ENCODE peak calls at places on chromosome 10, in ten cellular contexts. O, S, M, V, Y, I, B, W, P and Q are unnamed samples.

GRCh38 chr10:12835709-12836108 is 165.8 kb downstream of the CCDC3 start:
- DNase-seq in O (peak; percentile 32), S (no peak), M (peak; percentile 75), V (no peak), Y (peak; percentile 71), I (no peak), B (no peak), W (no peak), P (no peak), Q (no peak)

GRCh38 chr10:12417341-12417740 is 68.0 kb downstream of the CAMK1D start:
- DNase-seq in O (no peak), S (no peak), M (no peak), V (no peak), Y (no peak), I (no peak), B (no peak), W (no peak), P (no peak), Q (no peak)

GRCh38 chr10:111128331-111129167 is 51.7 kb downstream of the ADRA2A start:
- DNase-seq in O (peak; percentile 29), S (no peak), M (no peak), V (no peak), Y (peak; percentile 12), I (no peak), B (no peak), W (no peak), P (no peak), Q (no peak)

GRCh38 chr10:95472304-95473088 is 88.7 kb downstream of the SORBS1 start:
- DNase-seq in O (no peak), S (no peak), M (no peak), V (no peak), Y (no peak), I (no peak), B (no peak), W (no peak), P (no peak), Q (no peak)

GRCh38 chr10:84076540-84077195 is 62.6 kb upstream of the GHITM start:
- DNase-seq in O (peak; percentile 87), S (no peak), M (peak; percentile 69), V (no peak), Y (peak; percentile 18), I (no peak), B (no peak), W (no peak), P (no peak), Q (no peak)

GRCh38 chr10:85926986-85927385 is 439.6 kb downstream of the GRID1 start:
- DNase-seq in O (no peak), S (no peak), M (no peak), V (peak; percentile 30), Y (no peak), I (no peak), B (no peak), W (no peak), P (no peak), Q (no peak)

GRCh38 chr10:14553434-14553833 is 221.3 kb downstream of the FAM107B start:
- DNase-seq in O (peak; percentile 11), S (no peak), M (peak; percentile 71), V (no peak), Y (peak; percentile 87), I (no peak), B (no peak), W (no peak), P (no peak), Q (no peak)

GRCh38 chr10:132407846-132408278 is 10.9 kb downstream of the PWWP2B start:
- DNase-seq in O (peak; percentile 96), S (peak; percentile 47), M (peak; percentile 49), V (no peak), Y (peak; percentile 29), I (peak; percentile 83), B (peak; percentile 92), W (no peak), P (no peak), Q (no peak)

GRCh38 chr10:88881922-88882645 is 2.0 kb downstream of the STAMBPL1 start:
- DNase-seq in O (no peak), S (no peak), M (peak; percentile 19), V (no peak), Y (no peak), I (no peak), B (no peak), W (no peak), P (no peak), Q (no peak)

GRCh38 chr10:88889559-88890337 is 9.7 kb downstream of the STAMBPL1 start:
- DNase-seq in O (no peak), S (no peak), M (no peak), V (no peak), Y (no peak), I (no peak), B (no peak), W (no peak), P (no peak), Q (no peak)

GRCh38 chr10:88890681-88891371 is 10.8 kb downstream of the STAMBPL1 start:
- DNase-seq in O (no peak), S (no peak), M (peak; percentile 57), V (no peak), Y (peak; percentile 56), I (no peak), B (no peak), W (no peak), P (no peak), Q (no peak)

GRCh38 chr10:88883443-88883799 is 3.4 kb downstream of the STAMBPL1 start:
- DNase-seq in O (no peak), S (no peak), M (peak; percentile 13), V (no peak), Y (no peak), I (no peak), B (no peak), W (no peak), P (no peak), Q (no peak)

GRCh38 chr10:88886557-88886956 is 6.5 kb downstream of the STAMBPL1 start:
- DNase-seq in O (no peak), S (no peak), M (peak; percentile 21), V (no peak), Y (no peak), I (no peak), B (no peak), W (no peak), P (no peak), Q (no peak)
- H3K4me3 ChIP-seq in O (no peak overlapping the region), S (no peak overlapping the region), M (no peak overlapping the region), V (peak overlapping the region; percentile 55), Y (no peak overlapping the region), I (no peak overlapping the region), B (no peak overlapping the region), W (no peak overlapping the region), P (no peak overlapping the region), Q (no peak overlapping the region)

DNA sequence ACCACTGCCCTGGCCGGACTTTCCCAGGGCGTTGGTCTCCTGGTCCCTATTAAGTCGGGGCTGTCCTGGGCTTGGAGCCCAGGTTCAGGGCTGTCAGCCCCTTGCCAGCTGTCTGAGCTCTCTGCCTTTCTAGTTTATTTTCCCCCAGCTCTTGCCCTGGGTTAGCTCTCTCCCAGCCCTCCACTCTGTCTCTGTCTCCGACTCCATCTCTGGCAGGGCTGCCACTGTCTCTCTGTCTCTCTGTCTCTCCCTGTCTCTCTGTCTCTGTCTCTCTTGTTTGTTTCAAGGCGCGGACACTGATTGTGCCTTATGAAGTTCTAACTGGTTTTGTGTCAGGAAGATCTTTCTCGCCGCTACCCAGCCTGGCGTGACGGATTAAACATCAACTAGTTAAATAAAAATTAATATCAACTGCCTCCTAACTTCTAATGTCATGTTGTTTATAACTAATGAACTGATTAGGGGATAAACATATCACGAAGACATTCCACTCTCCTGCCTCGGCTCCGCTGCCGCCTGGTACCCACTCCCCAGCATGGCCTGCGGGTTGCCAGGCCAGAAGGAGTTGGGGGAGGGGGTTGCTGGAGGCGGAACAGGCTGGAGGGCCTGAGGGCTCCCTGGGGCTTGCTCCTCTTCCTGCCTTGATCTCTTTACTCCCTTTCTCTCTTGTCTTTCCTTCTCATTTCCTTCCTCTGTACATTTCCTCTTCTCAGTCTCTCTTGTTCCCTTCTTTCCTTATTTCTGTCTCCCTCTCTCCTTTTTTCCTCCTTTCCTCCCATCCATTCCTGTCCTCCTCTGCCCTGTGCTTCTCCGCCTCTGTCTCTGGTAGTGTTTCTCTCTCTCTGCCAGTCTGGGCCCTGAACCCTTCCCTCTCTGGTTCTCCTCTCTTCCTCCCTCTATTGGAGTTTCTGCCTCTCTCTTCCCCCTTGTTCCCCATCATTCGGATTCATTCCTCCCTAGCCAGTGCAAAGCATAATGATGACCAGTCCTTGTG is 13.5 kb upstream of the PAX2 start:
- DNase-seq in O (no peak), S (no peak), M (no peak), V (no peak), Y (no peak), I (no peak), B (no peak), W (no peak), P (no peak), Q (no peak)
- H3K27me3 ChIP-seq in O (peaks cover 77% of the 10 kb centered on the region), S (peaks cover 100% of the 10 kb centered on the region), M (peaks cover 84% of the 10 kb centered on the region), V (peaks cover 16% of the 10 kb centered on the region), Y (peaks cover 91% of the 10 kb centered on the region), I (no peaks in the 10 kb centered on the region), B (peaks cover 12% of the 10 kb centered on the region), W (peaks cover 100% of the 10 kb centered on the region), P (peaks cover 100% of the 10 kb centered on the region), Q (peaks cover 16% of the 10 kb centered on the region)

GRCh38 chr10:490891-491571 is 198.4 kb downstream of the DIP2C start:
- DNase-seq in O (peak; percentile 35), S (peak; percentile 67), M (peak; percentile 19), V (no peak), Y (peak; percentile 60), I (no peak), B (no peak), W (no peak), P (peak; percentile 88), Q (peak; percentile 70)

GRCh38 chr10:489335-489734 is 200.1 kb downstream of the DIP2C start:
- DNase-seq in O (no peak), S (no peak), M (no peak), V (no peak), Y (no peak), I (no peak), B (no peak), W (no peak), P (peak; percentile 50), Q (no peak)

GRCh38 chr10:488933-489215 is 200.6 kb downstream of the DIP2C start:
- DNase-seq in O (no peak), S (no peak), M (no peak), V (no peak), Y (no peak), I (no peak), B (no peak), W (no peak), P (no peak), Q (peak; percentile 53)

GRCh38 chr10:491667-492424 is 197.6 kb downstream of the DIP2C start:
- DNase-seq in O (no peak), S (no peak), M (no peak), V (no peak), Y (no peak), I (no peak), B (no peak), W (no peak), P (peak; percentile 64), Q (peak; percentile 43)

DNA sequence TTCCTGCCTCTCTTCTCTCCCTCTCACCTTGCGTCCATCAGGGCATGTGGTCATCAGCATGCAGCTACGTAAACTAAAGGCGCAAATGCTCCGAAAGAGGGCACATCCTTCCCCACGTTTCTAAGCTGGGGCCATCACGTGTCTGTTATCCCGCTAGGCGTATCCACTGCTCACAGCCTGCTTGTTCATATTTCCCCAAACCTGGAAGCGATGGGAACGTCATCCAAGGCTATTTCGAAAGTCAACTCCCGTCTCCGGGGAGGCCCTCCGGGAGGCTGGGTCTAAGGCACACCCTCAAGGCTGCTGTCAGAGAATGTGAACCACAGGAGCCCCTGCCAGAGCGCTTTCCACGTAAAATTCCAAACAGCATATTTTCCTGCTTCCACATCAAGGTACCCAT is 199.2 kb downstream of the DIP2C start:
- DNase-seq in O (no peak), S (peak; percentile 64), M (no peak), V (no peak), Y (peak; percentile 27), I (no peak), B (no peak), W (no peak), P (peak; percentile 86), Q (peak; percentile 81)
- H3K4me1 ChIP-seq in O (no peaks in the 10 kb centered on the region), S (peaks cover 42% of the 10 kb centered on the region), M (peaks cover 29% of the 10 kb centered on the region), V (no peaks in the 10 kb centered on the region), Y (peaks cover 17% of the 10 kb centered on the region), I (peaks cover 18% of the 10 kb centered on the region), B (no peaks in the 10 kb centered on the region), W (peaks cover 72% of the 10 kb centered on the region), P (peaks cover 41% of the 10 kb centered on the region), Q (peaks cover 5% of the 10 kb centered on the region)

GRCh38 chr10:22438714-22439113 is 93.4 kb downstream of the SPAG6 start:
- DNase-seq in O (no peak), S (no peak), M (no peak), V (no peak), Y (no peak), I (no peak), B (no peak), W (no peak), P (no peak), Q (no peak)
- H3K4me3 ChIP-seq in O (no peak overlapping the region), S (peak overlapping the region; percentile 82), M (peak overlapping the region; percentile 90), V (peak overlapping the region; percentile 71), Y (no peak overlapping the region), I (no peak overlapping the region), B (no peak overlapping the region), W (peak overlapping the region; percentile 79), P (peak overlapping the region; percentile 73), Q (peak overlapping the region; percentile 78)